ENCODE peak calls at places on chromosomes 6 and 20, in six cellular contexts. One of them, this sample, is unnamed.
A peak's percentile ranks its signal among the peaks of the same experiment; 100 is the strongest.

GRCh38 chr20:55014766-55015165 is 539.4 kb downstream of the DOK5 start:
- DNase-seq in GM10248: no peak
- DNase-seq in Panc1: no peak
- DNase-seq in GM12865: no peak
- DNase-seq in tibial artery: no peak
- DNase-seq in CD8-positive, alpha-beta T cell: no peak
- DNase-seq in this sample: no peak

GRCh38 chr20:44658810-44659209 is 7.3 kb upstream of the ADA start:
- DNase-seq in Panc1: no peak
- DNase-seq in GM10248: no peak
- DNase-seq in tibial artery: no peak
- DNase-seq in CD8-positive, alpha-beta T cell: no peak
- DNase-seq in GM12865: no peak
- DNase-seq in this sample: no peak

GRCh38 chr6:149935668-149936067 is 6.1 kb upstream of the ULBP2 start:
- DNase-seq in GM10248: no peak
- DNase-seq in tibial artery: no peak
- DNase-seq in Panc1: no peak
- DNase-seq in CD8-positive, alpha-beta T cell: no peak
- DNase-seq in GM12865: no peak
- DNase-seq in this sample: no peak

GRCh38 chr20:3071610-3072529 is at the start of gene OXT:
- DNase-seq in Panc1: no peak
- DNase-seq in tibial artery: no peak
- DNase-seq in GM10248: peak; percentile 34
- DNase-seq in CD8-positive, alpha-beta T cell: peak; percentile 65
- DNase-seq in GM12865: no peak
- DNase-seq in this sample: no peak

GRCh38 chr20:47343007-47343472 is 13.5 kb downstream of the ZMYND8 start:
- DNase-seq in GM12865: no peak
- DNase-seq in Panc1: no peak
- DNase-seq in CD8-positive, alpha-beta T cell: no peak
- DNase-seq in GM10248: no peak
- DNase-seq in tibial artery: peak; percentile 75
- DNase-seq in this sample: no peak

GRCh38 chr6:65776332-65776731 is 69.3 kb upstream of the EYS start:
- DNase-seq in CD8-positive, alpha-beta T cell: no peak
- DNase-seq in GM10248: no peak
- DNase-seq in GM12865: no peak
- DNase-seq in Panc1: no peak
- DNase-seq in tibial artery: no peak
- DNase-seq in this sample: no peak

GRCh38 chr6:33252758-33253157 is 18.9 kb downstream of the VPS52 start:
- DNase-seq in GM10248: no peak
- DNase-seq in CD8-positive, alpha-beta T cell: no peak
- DNase-seq in tibial artery: no peak
- DNase-seq in Panc1: no peak
- DNase-seq in GM12865: no peak
- DNase-seq in this sample: no peak

GRCh38 chr6:146287691-146288369 is 255.8 kb upstream of the RAB32 start:
- DNase-seq in CD8-positive, alpha-beta T cell: no peak
- DNase-seq in Panc1: no peak
- DNase-seq in GM12865: no peak
- DNase-seq in tibial artery: no peak
- DNase-seq in GM10248: no peak
- DNase-seq in this sample: no peak

GRCh38 chr6:2454180-2454579 is 208.8 kb upstream of the GMDS start:
- DNase-seq in Panc1: no peak
- DNase-seq in tibial artery: no peak
- DNase-seq in CD8-positive, alpha-beta T cell: no peak
- DNase-seq in GM12865: no peak
- DNase-seq in GM10248: no peak
- DNase-seq in this sample: no peak

GRCh38 chr6:154488802-154489437 is 21.6 kb downstream of the CNKSR3 start:
- DNase-seq in GM12865: no peak
- DNase-seq in CD8-positive, alpha-beta T cell: no peak
- DNase-seq in Panc1: no peak
- DNase-seq in GM10248: no peak
- DNase-seq in tibial artery: no peak
- DNase-seq in this sample: no peak

GRCh38 chr6:137867685-137868509 is 838 bp downstream of the TNFAIP3 start:
- DNase-seq in GM10248: no peak
- DNase-seq in Panc1: no peak
- DNase-seq in GM12865: peak; percentile 69
- DNase-seq in tibial artery: peak; percentile 71
- DNase-seq in CD8-positive, alpha-beta T cell: no peak
- DNase-seq in this sample: peak; percentile 77

GRCh38 chr6:157586476-157587126 is 205.6 kb downstream of the ZDHHC14 start:
- DNase-seq in tibial artery: no peak
- DNase-seq in GM12865: no peak
- DNase-seq in CD8-positive, alpha-beta T cell: no peak
- DNase-seq in Panc1: no peak
- DNase-seq in GM10248: no peak
- DNase-seq in this sample: no peak

GRCh38 chr6:53944538-53944937 is 149.7 kb downstream of the LRRC1 start:
- DNase-seq in Panc1: no peak
- DNase-seq in GM12865: no peak
- DNase-seq in tibial artery: no peak
- DNase-seq in GM10248: no peak
- DNase-seq in CD8-positive, alpha-beta T cell: no peak
- DNase-seq in this sample: no peak

GRCh38 chr6:127117979-127118504 is 429 bp upstream of the RSPO3 start:
- DNase-seq in CD8-positive, alpha-beta T cell: no peak
- DNase-seq in GM12865: no peak
- DNase-seq in tibial artery: peak; percentile 65
- DNase-seq in Panc1: no peak
- DNase-seq in GM10248: peak; percentile 9
- DNase-seq in this sample: peak; percentile 12

GRCh38 chr6:22302828-22303227 is 6.0 kb upstream of the PRL start:
- DNase-seq in GM12865: peak; percentile 50
- DNase-seq in Panc1: no peak
- DNase-seq in tibial artery: no peak
- DNase-seq in CD8-positive, alpha-beta T cell: no peak
- DNase-seq in GM10248: no peak
- DNase-seq in this sample: peak; percentile 56

GRCh38 chr6:1930356-1930755 is 315.0 kb downstream of the GMDS start:
- DNase-seq in Panc1: no peak
- DNase-seq in GM10248: no peak
- DNase-seq in tibial artery: no peak
- DNase-seq in GM12865: no peak
- DNase-seq in CD8-positive, alpha-beta T cell: no peak
- DNase-seq in this sample: no peak

GRCh38 chr6:71288228-71289038 is at the start of gene OGFRL1:
- DNase-seq in tibial artery: peak; percentile 87
- DNase-seq in GM10248: peak; percentile 86
- DNase-seq in Panc1: peak; percentile 25
- DNase-seq in GM12865: peak; percentile 86
- DNase-seq in CD8-positive, alpha-beta T cell: peak; percentile 61
- DNase-seq in this sample: peak; percentile 87

GRCh38 chr20:24584538-24585356 is 115.3 kb downstream of the SYNDIG1 start:
- DNase-seq in tibial artery: no peak
- DNase-seq in Panc1: no peak
- DNase-seq in GM10248: no peak
- DNase-seq in GM12865: no peak
- DNase-seq in CD8-positive, alpha-beta T cell: no peak
- DNase-seq in this sample: no peak

GRCh38 chr6:107641500-107641931 is 151.6 kb downstream of the SOBP start:
- DNase-seq in GM10248: no peak
- DNase-seq in GM12865: no peak
- DNase-seq in tibial artery: no peak
- DNase-seq in CD8-positive, alpha-beta T cell: no peak
- DNase-seq in Panc1: no peak
- DNase-seq in this sample: no peak

GRCh38 chr6:38176797-38177751 is 357.5 kb downstream of the ZFAND3 start:
- DNase-seq in tibial artery: no peak
- DNase-seq in Panc1: no peak
- DNase-seq in GM12865: no peak
- DNase-seq in GM10248: no peak
- DNase-seq in CD8-positive, alpha-beta T cell: no peak
- DNase-seq in this sample: no peak

GRCh38 chr6:38179300-38179699 is 359.8 kb downstream of the ZFAND3 start:
- DNase-seq in CD8-positive, alpha-beta T cell: no peak
- DNase-seq in Panc1: no peak
- DNase-seq in tibial artery: no peak
- DNase-seq in GM12865: no peak
- DNase-seq in GM10248: no peak
- DNase-seq in this sample: no peak

GRCh38 chr6:38178584-38178886 is 359.0 kb downstream of the ZFAND3 start:
- DNase-seq in GM10248: no peak
- DNase-seq in tibial artery: peak; percentile 20
- DNase-seq in GM12865: no peak
- DNase-seq in Panc1: no peak
- DNase-seq in CD8-positive, alpha-beta T cell: no peak
- DNase-seq in this sample: no peak

GRCh38 chr6:38179794-38180430 is 360.4 kb downstream of the ZFAND3 start:
- DNase-seq in GM12865: no peak
- DNase-seq in tibial artery: no peak
- DNase-seq in GM10248: no peak
- DNase-seq in Panc1: no peak
- DNase-seq in CD8-positive, alpha-beta T cell: no peak
- DNase-seq in this sample: no peak

DNA sequence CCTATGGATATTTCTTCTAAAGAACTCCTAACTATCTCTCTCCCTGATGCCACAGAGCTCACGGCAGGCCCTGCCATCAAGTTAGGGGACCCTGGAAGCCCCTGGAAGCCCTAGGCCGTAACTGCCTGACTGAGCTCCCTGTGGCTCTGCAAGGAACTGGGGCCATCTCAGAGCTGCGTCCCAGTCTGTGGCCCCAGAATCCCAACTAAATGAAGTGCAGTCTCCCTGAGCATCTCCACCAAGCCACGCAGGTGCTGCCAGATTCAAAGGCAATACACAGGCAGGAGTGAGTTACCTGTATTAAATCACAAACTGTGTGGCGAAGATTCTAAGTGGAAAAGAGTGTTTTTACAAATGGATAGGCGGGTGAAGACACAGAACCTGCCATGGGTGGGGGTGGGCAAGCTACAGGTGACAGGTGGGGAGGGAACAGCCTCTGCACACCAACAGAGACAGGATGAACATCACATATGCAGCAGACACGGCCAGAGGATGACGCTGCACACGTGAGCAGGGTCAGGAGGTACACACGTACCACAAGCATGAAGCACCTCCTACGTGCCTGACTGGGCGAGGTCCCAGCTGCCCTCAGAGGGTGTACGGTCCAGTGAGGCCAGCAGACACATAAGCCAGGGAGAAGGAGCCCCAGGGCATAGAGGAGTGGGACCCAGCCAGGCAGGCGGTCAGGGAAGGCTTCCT is 358.5 kb downstream of the ZFAND3 start:
- DNase-seq in GM10248: no peak
- DNase-seq in CD8-positive, alpha-beta T cell: no peak
- DNase-seq in tibial artery: peak; percentile 24
- DNase-seq in GM12865: no peak
- DNase-seq in Panc1: no peak
- DNase-seq in this sample: no peak
- TF ChIP-seq CTCF in GM10248: no peak
- TF ChIP-seq CTCF in CD8-positive, alpha-beta T cell: no peak
- TF ChIP-seq CTCF in tibial artery: no peak
- TF ChIP-seq CTCF in GM12865: no peak
- TF ChIP-seq CTCF in Panc1: no peak
- TF ChIP-seq CTCF in this sample: no peak

GRCh38 chr20:12255571-12255970 is 337.9 kb downstream of the BTBD3 start:
- DNase-seq in GM12865: no peak
- DNase-seq in tibial artery: no peak
- DNase-seq in CD8-positive, alpha-beta T cell: no peak
- DNase-seq in GM10248: no peak
- DNase-seq in Panc1: no peak
- DNase-seq in this sample: no peak
- TF ChIP-seq CTCF in GM12865: no peak
- TF ChIP-seq CTCF in tibial artery: no peak
- TF ChIP-seq CTCF in CD8-positive, alpha-beta T cell: no peak
- TF ChIP-seq CTCF in GM10248: no peak
- TF ChIP-seq CTCF in Panc1: no peak
- TF ChIP-seq CTCF in this sample: no peak

DNA sequence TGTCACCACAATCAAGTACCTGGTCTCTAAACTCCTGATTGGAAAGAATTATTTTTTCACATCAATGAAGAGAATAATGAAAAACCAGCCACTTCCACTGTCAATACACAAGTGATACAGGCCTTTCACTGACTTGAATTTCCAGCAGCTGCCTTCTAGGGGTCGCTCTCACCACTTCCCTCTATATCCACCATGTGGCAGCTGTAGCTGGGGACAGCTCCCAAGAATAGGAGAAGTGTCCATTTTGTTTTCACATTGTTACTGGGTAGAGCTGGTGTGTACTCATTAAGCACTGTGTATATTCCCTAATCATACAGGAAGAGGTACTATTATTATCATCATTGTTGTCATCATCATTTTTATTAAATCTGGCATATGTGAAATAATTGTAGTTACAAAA is 438.4 kb upstream of the SPTLC3 start:
- DNase-seq in GM10248: no peak
- DNase-seq in GM12865: no peak
- DNase-seq in tibial artery: no peak
- DNase-seq in Panc1: no peak
- DNase-seq in CD8-positive, alpha-beta T cell: no peak
- DNase-seq in this sample: peak; percentile 64
- TF ChIP-seq CTCF in GM10248: no peak
- TF ChIP-seq CTCF in GM12865: no peak
- TF ChIP-seq CTCF in tibial artery: no peak
- TF ChIP-seq CTCF in Panc1: peak; percentile 33
- TF ChIP-seq CTCF in CD8-positive, alpha-beta T cell: no peak
- TF ChIP-seq CTCF in this sample: peak; percentile 84

GRCh38 chr6:161254126-161254753 is 19.6 kb downstream of the AGPAT4 start:
- DNase-seq in tibial artery: no peak
- DNase-seq in CD8-positive, alpha-beta T cell: no peak
- DNase-seq in GM10248: no peak
- DNase-seq in Panc1: no peak
- DNase-seq in GM12865: no peak
- DNase-seq in this sample: no peak

GRCh38 chr6:161255518-161255917 is 18.3 kb downstream of the AGPAT4 start:
- DNase-seq in GM12865: no peak
- DNase-seq in GM10248: no peak
- DNase-seq in tibial artery: no peak
- DNase-seq in CD8-positive, alpha-beta T cell: no peak
- DNase-seq in Panc1: no peak
- DNase-seq in this sample: no peak

GRCh38 chr6:161256390-161256789 is 17.5 kb downstream of the AGPAT4 start:
- DNase-seq in GM10248: no peak
- DNase-seq in CD8-positive, alpha-beta T cell: no peak
- DNase-seq in tibial artery: no peak
- DNase-seq in GM12865: no peak
- DNase-seq in Panc1: no peak
- DNase-seq in this sample: no peak

GRCh38 chr6:161257778-161258457 is 15.9 kb downstream of the AGPAT4 start:
- DNase-seq in CD8-positive, alpha-beta T cell: no peak
- DNase-seq in Panc1: peak; percentile 87
- DNase-seq in GM10248: no peak
- DNase-seq in GM12865: no peak
- DNase-seq in tibial artery: no peak
- DNase-seq in this sample: no peak

DNA sequence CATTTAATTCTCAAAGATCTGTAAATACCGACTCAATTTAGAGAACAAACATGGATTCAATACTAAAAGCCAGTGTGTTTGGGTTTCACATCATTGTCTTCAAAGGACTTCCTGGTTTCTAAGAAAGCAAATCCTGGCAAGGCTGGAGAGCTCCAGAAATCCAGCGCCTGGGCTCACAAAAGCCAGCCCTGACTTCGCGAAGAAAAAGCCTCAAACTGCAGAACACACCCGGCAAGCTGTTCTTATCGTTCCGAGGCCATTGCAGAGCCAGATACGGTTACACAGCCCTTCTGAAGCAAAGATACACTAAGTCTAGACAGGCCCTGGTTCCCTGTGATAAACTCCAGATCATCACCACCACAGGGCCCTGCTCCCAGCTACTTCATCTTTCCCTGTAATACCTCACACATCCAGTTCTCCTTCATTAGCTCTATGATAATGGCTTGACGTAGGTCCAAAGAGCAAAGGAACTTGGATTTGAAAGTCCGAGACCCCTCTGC is 19.1 kb downstream of the AGPAT4 start:
- DNase-seq in CD8-positive, alpha-beta T cell: no peak
- DNase-seq in GM12865: no peak
- DNase-seq in GM10248: no peak
- DNase-seq in Panc1: no peak
- DNase-seq in tibial artery: no peak
- DNase-seq in this sample: no peak
- TF ChIP-seq CTCF in CD8-positive, alpha-beta T cell: no peak
- TF ChIP-seq CTCF in GM12865: no peak
- TF ChIP-seq CTCF in GM10248: no peak
- TF ChIP-seq CTCF in Panc1: no peak
- TF ChIP-seq CTCF in tibial artery: no peak
- TF ChIP-seq CTCF in this sample: no peak